ENCODE peak calls at places on chromosome 21, in five cellular contexts. B is K562, O is H1, J is GM12878, H is HepG2. Y is an unnamed sample.

GRCh38 chr21:45985471-45986315 is 4.1 kb downstream of the COL6A1 start:
- DNase-seq in B (no peak), J (no peak), O (no peak), H (no peak), Y (no peak)

GRCh38 chr21:27190601-27191000 is 223.7 kb upstream of the ADAMTS5 start:
- DNase-seq in J (no peak), O (no peak), H (no peak), B (no peak), Y (no peak)

GRCh38 chr21:35138665-35139381 is 89.7 kb upstream of the RUNX1 start:
- DNase-seq in J (no peak), O (no peak), H (no peak), B (peak; percentile 39), Y (peak; percentile 8)

GRCh38 chr21:35711661-35712060 is 348.7 kb downstream of the SETD4 start:
- DNase-seq in O (no peak), H (no peak), J (no peak), B (no peak), Y (no peak)

GRCh38 chr21:42793774-42794173 is 85.6 kb downstream of the WDR4 start:
- DNase-seq in B (no peak), J (no peak), O (no peak), H (no peak), Y (peak; percentile 43)

GRCh38 chr21:46018615-46019014 is 37.0 kb downstream of the COL6A1 start:
- DNase-seq in B (no peak), O (no peak), J (no peak), H (no peak), Y (no peak)

GRCh38 chr21:41043008-41043407 is 125.0 kb upstream of the BACE2 start:
- DNase-seq in B (no peak), O (no peak), J (no peak), H (no peak), Y (peak; percentile 17)

GRCh38 chr21:32413697-32414578 is 1.4 kb downstream of the EVA1C start:
- DNase-seq in O (no peak), B (no peak), J (no peak), H (no peak), Y (no peak)

GRCh38 chr21:45950740-45951515 is 30.6 kb upstream of the COL6A1 start:
- DNase-seq in H (no peak), B (no peak), O (no peak), J (no peak), Y (no peak)

GRCh38 chr21:46399686-46400085 is 59.0 kb upstream of the DIP2A start:
- DNase-seq in B (no peak), O (no peak), H (no peak), J (no peak), Y (no peak)

GRCh38 chr21:46056450-46056903 is 41.4 kb upstream of the COL6A2 start:
- DNase-seq in O (no peak), B (no peak), J (no peak), H (no peak), Y (peak; percentile 51)

GRCh38 chr21:39951183-39952101 is 84.2 kb downstream of the PCP4 start:
- DNase-seq in J (no peak), B (no peak), H (no peak), O (no peak), Y (peak; percentile 75)

GRCh38 chr21:42453301-42454220 is 42.5 kb downstream of the RSPH1 start:
- DNase-seq in H (no peak), J (no peak), B (no peak), O (no peak), Y (no peak)

GRCh38 chr21:31132574-31133242 is 94.4 kb upstream of the KRTAP19-8 start:
- DNase-seq in J (peak; percentile 93), B (no peak), H (no peak), O (no peak), Y (no peak)

GRCh38 chr21:46301759-46302158 is 15.6 kb downstream of the YBEY start:
- DNase-seq in J (no peak), O (no peak), H (no peak), B (no peak), Y (no peak)

GRCh38 chr21:31470896-31471694 is 127.0 kb upstream of the TIAM1 start:
- DNase-seq in B (no peak), H (no peak), O (no peak), J (no peak), Y (peak; percentile 43)

GRCh38 chr21:18902641-18903040 is 499.1 kb upstream of the TMPRSS15 start:
- DNase-seq in O (no peak), H (no peak), J (no peak), B (no peak), Y (no peak)
- H3K4me2 ChIP-seq in O (no peak overlapping the region), H (no peak overlapping the region), J (no peak overlapping the region), B (no peak overlapping the region), Y (no peak overlapping the region)

GRCh38 chr21:9780441-9780937 is 740.9 kb upstream of the TPTE start:
- DNase-seq in B (no peak), O (no peak), H (no peak), J (no peak), Y (no peak)
- TF ChIP-seq CREB1 in B (no peak), O (no peak), H (no peak), J (no peak), Y (no peak)

GRCh38 chr21:29256125-29256895 is 42.4 kb upstream of the BACH1 start:
- DNase-seq in J (no peak), H (no peak), B (no peak), O (no peak), Y (no peak)
- H2AFZ ChIP-seq in J (no peak overlapping the region), H (no peak overlapping the region), B (no peak overlapping the region), O (no peak overlapping the region), Y (no peak overlapping the region)

DNA sequence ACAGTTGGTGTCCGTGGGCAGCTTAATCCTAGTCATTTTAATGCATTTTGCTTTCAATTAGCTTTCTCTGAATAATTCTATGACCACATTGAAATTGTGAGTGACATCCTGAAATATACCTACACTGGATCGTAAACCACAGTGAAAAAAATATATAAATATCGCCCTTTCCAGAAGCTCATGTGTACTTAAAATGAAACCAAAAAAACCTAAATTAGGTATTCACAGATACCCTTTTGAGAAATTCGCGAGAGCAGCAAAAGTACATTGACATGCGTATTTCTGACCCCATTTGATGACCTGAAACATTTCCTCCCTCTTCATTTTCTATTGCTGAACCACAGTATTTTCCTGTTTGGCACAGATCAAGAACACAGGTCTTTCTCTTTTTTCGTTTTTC is 253.8 kb downstream of the LTN1 start:
- DNase-seq in J (no peak), B (no peak), H (no peak), O (no peak), Y (no peak)
- H3K4me2 ChIP-seq in J (no peak overlapping the region), B (no peak overlapping the region), H (no peak overlapping the region), O (no peak overlapping the region), Y (peak overlapping the region; percentile 3)

GRCh38 chr21:37380349-37381323 is 14.1 kb downstream of the DYRK1A start:
- DNase-seq in B (no peak), J (no peak), H (no peak), O (no peak), Y (peak; percentile 60)
- TF ChIP-seq CREB1 in B (no peak), J (no peak), H (no peak), O (no peak), Y (no peak)

GRCh38 chr21:16420086-16420724 is 690.4 kb downstream of the USP25 start:
- DNase-seq in H (peak; percentile 9), B (no peak), J (no peak), O (no peak), Y (no peak)
- H2AFZ ChIP-seq in H (no peak overlapping the region), B (no peak overlapping the region), J (no peak overlapping the region), O (no peak overlapping the region), Y (no peak overlapping the region)

DNA sequence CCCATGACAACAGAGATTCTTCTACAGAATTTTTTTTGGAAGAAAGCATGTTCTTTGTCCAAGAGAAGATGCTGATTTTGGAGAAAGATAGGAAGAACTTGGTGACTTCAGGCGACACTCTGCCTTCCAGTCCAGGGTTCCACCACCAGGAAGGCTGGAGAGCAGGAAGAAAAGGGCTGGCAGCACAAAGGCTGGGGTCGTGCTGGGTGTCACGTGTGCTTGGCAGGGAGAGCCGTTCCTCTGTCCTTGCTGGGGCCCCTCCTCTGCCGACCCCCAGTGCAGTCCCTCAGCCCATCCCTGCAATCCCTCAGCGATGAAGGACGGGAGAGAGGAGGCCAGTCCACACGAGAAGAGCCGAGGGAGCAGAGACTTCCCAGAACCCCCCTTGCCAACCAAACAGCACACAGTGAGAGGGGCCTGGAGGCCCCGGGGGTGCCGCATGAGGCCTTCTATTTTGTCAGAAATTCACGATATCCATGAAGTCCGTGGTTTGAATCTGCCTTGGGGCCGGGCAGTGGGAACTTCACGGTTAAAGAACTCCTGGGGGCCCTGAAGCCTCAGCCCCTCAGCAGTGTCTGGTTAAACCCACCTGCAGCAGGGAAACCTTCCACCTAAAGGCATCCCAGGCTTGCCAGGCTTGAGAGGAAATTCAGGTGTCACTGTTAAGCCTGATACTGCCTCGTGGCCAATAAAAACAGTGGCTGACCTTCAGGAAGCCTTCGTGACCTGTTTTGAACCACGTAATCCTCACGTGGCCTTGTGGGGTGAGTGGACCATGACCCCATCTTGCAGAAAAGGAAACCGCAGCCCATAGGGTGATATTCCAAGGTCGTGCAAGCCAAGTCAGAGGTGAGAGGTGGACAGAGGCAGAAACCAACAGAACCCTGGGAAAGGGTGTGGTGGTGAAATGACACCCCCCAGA is 3.4 kb downstream of the KRTAP10-12 start:
- DNase-seq in B (peak; percentile 6), O (no peak), H (peak; percentile 32), J (no peak), Y (no peak)
- H3K4me2 ChIP-seq in B (no peak overlapping the region), O (no peak overlapping the region), H (peak overlapping the region; percentile 60), J (no peak overlapping the region), Y (no peak overlapping the region)